ENCODE peak calls at places on chromosomes 13 and 19, in five cellular contexts. One of them, this sample, is unnamed.

GRCh38 chr13:94640676-94641075 is 39.0 kb downstream of the GPR180 start:
- DNase-seq in tibial nerve: no peak
- DNase-seq in RWPE1: no peak
- DNase-seq in osteoblast: no peak
- DNase-seq in choroid plexus epithelial cell: peak; percentile 48
- DNase-seq in this sample: no peak

GRCh38 chr19:11096210-11096841 is 7.1 kb downstream of the LDLR start:
- DNase-seq in tibial nerve: no peak
- DNase-seq in choroid plexus epithelial cell: peak; percentile 96
- DNase-seq in RWPE1: no peak
- DNase-seq in osteoblast: peak; percentile 72
- DNase-seq in this sample: no peak

GRCh38 chr13:85093808-85094207 is 705.4 kb downstream of the SLITRK6 start:
- DNase-seq in RWPE1: peak; percentile 24
- DNase-seq in osteoblast: no peak
- DNase-seq in tibial nerve: peak; percentile 19
- DNase-seq in choroid plexus epithelial cell: peak; percentile 89
- DNase-seq in this sample: no peak

GRCh38 chr19:30069535-30070197 is 127.6 kb downstream of the URI1 start:
- DNase-seq in tibial nerve: no peak
- DNase-seq in RWPE1: no peak
- DNase-seq in osteoblast: peak; percentile 73
- DNase-seq in choroid plexus epithelial cell: no peak
- DNase-seq in this sample: no peak

GRCh38 chr19:48624067-48624594 is 4.8 kb downstream of the SPHK2 start:
- DNase-seq in osteoblast: peak; percentile 100
- DNase-seq in tibial nerve: peak; percentile 97
- DNase-seq in RWPE1: peak; percentile 92
- DNase-seq in choroid plexus epithelial cell: peak; percentile 99
- DNase-seq in this sample: no peak

GRCh38 chr13:48542581-48543341 is 9.9 kb upstream of the RCBTB2 start:
- DNase-seq in RWPE1: no peak
- DNase-seq in choroid plexus epithelial cell: peak; percentile 59
- DNase-seq in osteoblast: no peak
- DNase-seq in tibial nerve: no peak
- DNase-seq in this sample: peak; percentile 24

GRCh38 chr19:8396563-8397203 is 6.5 kb downstream of the RAB11B start:
- DNase-seq in choroid plexus epithelial cell: peak; percentile 75
- DNase-seq in tibial nerve: no peak
- DNase-seq in osteoblast: peak; percentile 98
- DNase-seq in RWPE1: peak; percentile 17
- DNase-seq in this sample: peak; percentile 41

GRCh38 chr19:15631817-15632216 is 8.9 kb upstream of the CYP4F3 start:
- DNase-seq in tibial nerve: no peak
- DNase-seq in RWPE1: peak; percentile 63
- DNase-seq in osteoblast: peak; percentile 74
- DNase-seq in choroid plexus epithelial cell: peak; percentile 5
- DNase-seq in this sample: peak; percentile 50

GRCh38 chr13:24692541-24692940 is 12.3 kb downstream of the ATP12A start:
- DNase-seq in tibial nerve: no peak
- DNase-seq in osteoblast: peak; percentile 88
- DNase-seq in choroid plexus epithelial cell: peak; percentile 82
- DNase-seq in RWPE1: no peak
- DNase-seq in this sample: no peak

GRCh38 chr13:41746259-41746658 is 214.7 kb downstream of the VWA8 start:
- DNase-seq in RWPE1: peak; percentile 11
- DNase-seq in osteoblast: peak; percentile 72
- DNase-seq in tibial nerve: no peak
- DNase-seq in choroid plexus epithelial cell: peak; percentile 63
- DNase-seq in this sample: no peak

GRCh38 chr13:105679832-105680231 is 855.6 kb downstream of the EFNB2 start:
- DNase-seq in choroid plexus epithelial cell: no peak
- DNase-seq in tibial nerve: no peak
- DNase-seq in osteoblast: peak; percentile 39
- DNase-seq in RWPE1: no peak
- DNase-seq in this sample: no peak

GRCh38 chr13:34577051-34577450 is 365.0 kb upstream of the NBEA start:
- DNase-seq in choroid plexus epithelial cell: peak; percentile 38
- DNase-seq in tibial nerve: no peak
- DNase-seq in osteoblast: no peak
- DNase-seq in RWPE1: no peak
- DNase-seq in this sample: no peak

GRCh38 chr19:27906081-27906480 is 1306.9 kb downstream of the UQCRFS1 start:
- DNase-seq in osteoblast: no peak
- DNase-seq in choroid plexus epithelial cell: no peak
- DNase-seq in tibial nerve: no peak
- DNase-seq in RWPE1: no peak
- DNase-seq in this sample: no peak

GRCh38 chr13:72565893-72566292 is 161.5 kb downstream of the MZT1 start:
- DNase-seq in tibial nerve: no peak
- DNase-seq in RWPE1: peak; percentile 11
- DNase-seq in choroid plexus epithelial cell: peak; percentile 59
- DNase-seq in osteoblast: no peak
- DNase-seq in this sample: no peak

GRCh38 chr19:1364070-1364719 is 19.5 kb upstream of the NDUFS7 start:
- DNase-seq in tibial nerve: no peak
- DNase-seq in RWPE1: no peak
- DNase-seq in choroid plexus epithelial cell: peak; percentile 63
- DNase-seq in osteoblast: peak; percentile 67
- DNase-seq in this sample: no peak

GRCh38 chr19:29576761-29577661 is 29.1 kb upstream of the POP4 start:
- DNase-seq in osteoblast: no peak
- DNase-seq in tibial nerve: no peak
- DNase-seq in RWPE1: no peak
- DNase-seq in choroid plexus epithelial cell: peak; percentile 13
- DNase-seq in this sample: no peak

GRCh38 chr19:18539372-18539771 is 4.0 kb downstream of the FKBP8 start:
- DNase-seq in tibial nerve: no peak
- DNase-seq in choroid plexus epithelial cell: no peak
- DNase-seq in osteoblast: no peak
- DNase-seq in RWPE1: no peak
- DNase-seq in this sample: no peak

GRCh38 chr19:49282184-49282583 is 42.8 kb downstream of the SLC6A16 start:
- DNase-seq in tibial nerve: no peak
- DNase-seq in RWPE1: no peak
- DNase-seq in osteoblast: no peak
- DNase-seq in choroid plexus epithelial cell: no peak
- DNase-seq in this sample: no peak

GRCh38 chr19:3463039-3463958 is 17.0 kb downstream of the SMIM24 start:
- DNase-seq in RWPE1: no peak
- DNase-seq in osteoblast: peak; percentile 60
- DNase-seq in choroid plexus epithelial cell: no peak
- DNase-seq in tibial nerve: no peak
- DNase-seq in this sample: no peak
- TF ChIP-seq CTCF in RWPE1: no peak
- TF ChIP-seq CTCF in osteoblast: no peak
- TF ChIP-seq CTCF in choroid plexus epithelial cell: no peak
- TF ChIP-seq CTCF in tibial nerve: no peak
- TF ChIP-seq CTCF in this sample: no peak

GRCh38 chr13:42816538-42816937 is 35.2 kb downstream of the FAM216B start:
- DNase-seq in RWPE1: no peak
- DNase-seq in osteoblast: no peak
- DNase-seq in choroid plexus epithelial cell: no peak
- DNase-seq in tibial nerve: no peak
- DNase-seq in this sample: no peak
- TF ChIP-seq CTCF in RWPE1: no peak
- TF ChIP-seq CTCF in osteoblast: peak; percentile 24
- TF ChIP-seq CTCF in choroid plexus epithelial cell: peak; percentile 38
- TF ChIP-seq CTCF in tibial nerve: no peak
- TF ChIP-seq CTCF in this sample: no peak

GRCh38 chr19:12494260-12494860 is 9.7 kb upstream of the ZNF709 start:
- DNase-seq in tibial nerve: no peak
- DNase-seq in osteoblast: no peak
- DNase-seq in RWPE1: no peak
- DNase-seq in choroid plexus epithelial cell: no peak
- DNase-seq in this sample: no peak

GRCh38 chr19:12497032-12497431 is 12.4 kb upstream of the ZNF709 start:
- DNase-seq in choroid plexus epithelial cell: peak; percentile 11
- DNase-seq in tibial nerve: no peak
- DNase-seq in osteoblast: no peak
- DNase-seq in RWPE1: no peak
- DNase-seq in this sample: no peak

GRCh38 chr19:12496480-12496879 is 11.9 kb upstream of the ZNF709 start:
- DNase-seq in choroid plexus epithelial cell: no peak
- DNase-seq in osteoblast: no peak
- DNase-seq in RWPE1: no peak
- DNase-seq in tibial nerve: no peak
- DNase-seq in this sample: no peak

GRCh38 chr19:12495002-12495802 is 10.6 kb upstream of the ZNF709 start:
- DNase-seq in tibial nerve: peak; percentile 81
- DNase-seq in choroid plexus epithelial cell: peak; percentile 75
- DNase-seq in RWPE1: peak; percentile 92
- DNase-seq in osteoblast: peak; percentile 97
- DNase-seq in this sample: peak; percentile 90
- TF ChIP-seq CTCF in tibial nerve: peak; percentile 63
- TF ChIP-seq CTCF in choroid plexus epithelial cell: peak; percentile 26
- TF ChIP-seq CTCF in RWPE1: peak; percentile 55
- TF ChIP-seq CTCF in osteoblast: no peak
- TF ChIP-seq CTCF in this sample: no peak

DNA sequence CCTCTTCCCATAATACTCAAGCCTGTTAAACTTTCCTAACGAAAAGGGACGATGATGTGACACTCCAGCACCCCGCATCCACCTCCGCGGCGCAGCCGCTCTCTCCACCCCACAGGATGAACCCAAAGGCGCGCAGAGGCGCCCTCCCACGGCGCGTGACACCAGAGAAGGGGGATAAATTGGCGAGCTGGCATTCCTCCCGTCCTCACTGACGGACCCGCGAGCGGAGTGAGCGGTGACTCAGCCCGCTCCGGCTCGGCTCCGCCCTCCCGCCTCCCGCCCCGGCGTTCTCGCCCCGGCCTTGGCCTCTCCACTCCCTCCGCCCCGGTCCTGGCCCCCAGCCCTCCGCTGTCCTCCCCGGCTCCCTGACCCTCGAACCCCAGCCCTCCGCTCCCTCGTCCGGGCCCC is 590 bp downstream of the TUBGCP3 start:
- DNase-seq in osteoblast: peak; percentile 98
- DNase-seq in tibial nerve: peak; percentile 53
- DNase-seq in RWPE1: peak; percentile 92
- DNase-seq in choroid plexus epithelial cell: peak; percentile 80
- DNase-seq in this sample: peak; percentile 54
- TF ChIP-seq CTCF in osteoblast: no peak
- TF ChIP-seq CTCF in tibial nerve: no peak
- TF ChIP-seq CTCF in RWPE1: no peak
- TF ChIP-seq CTCF in choroid plexus epithelial cell: no peak
- TF ChIP-seq CTCF in this sample: no peak

This sample was measured in Calu3.